ENCODE peak calls at places on chromosomes 5 and 9, in four cellular contexts. One of them, this sample, is unnamed.

GRCh38 chr5:118968925-118969375 is 19.4 kb downstream of the DTWD2 start:
- DNase-seq in stimulated activated naive CD4-positive, alpha-beta T cell: no peak
- DNase-seq in NAMALWA: no peak
- DNase-seq in activated naive CD4-positive, alpha-beta T cell treated with Interleukin-2 at 50 U/mL for 16 hours: no peak
- DNase-seq in this sample: no peak

GRCh38 chr9:73151653-73152382 is at the start of gene ANXA1:
- DNase-seq in NAMALWA: no peak
- DNase-seq in activated naive CD4-positive, alpha-beta T cell treated with Interleukin-2 at 50 U/mL for 16 hours: no peak
- DNase-seq in stimulated activated naive CD4-positive, alpha-beta T cell: peak
- DNase-seq in this sample: peak

GRCh38 chr5:152532714-152533113 is 127.6 kb upstream of the NMUR2 start:
- DNase-seq in NAMALWA: peak
- DNase-seq in stimulated activated naive CD4-positive, alpha-beta T cell: peak
- DNase-seq in activated naive CD4-positive, alpha-beta T cell treated with Interleukin-2 at 50 U/mL for 16 hours: no peak
- DNase-seq in this sample: peak

GRCh38 chr5:35468811-35469210 is 148.9 kb upstream of the SPEF2 start:
- DNase-seq in stimulated activated naive CD4-positive, alpha-beta T cell: no peak
- DNase-seq in activated naive CD4-positive, alpha-beta T cell treated with Interleukin-2 at 50 U/mL for 16 hours: no peak
- DNase-seq in NAMALWA: no peak
- DNase-seq in this sample: no peak

GRCh38 chr9:31394040-31394473 is 990.4 kb upstream of the ACO1 start:
- DNase-seq in NAMALWA: no peak
- DNase-seq in stimulated activated naive CD4-positive, alpha-beta T cell: no peak
- DNase-seq in activated naive CD4-positive, alpha-beta T cell treated with Interleukin-2 at 50 U/mL for 16 hours: no peak
- DNase-seq in this sample: no peak

GRCh38 chr9:292915-293314 is 78.2 kb downstream of the DOCK8 start:
- DNase-seq in NAMALWA: no peak
- DNase-seq in activated naive CD4-positive, alpha-beta T cell treated with Interleukin-2 at 50 U/mL for 16 hours: no peak
- DNase-seq in stimulated activated naive CD4-positive, alpha-beta T cell: no peak
- DNase-seq in this sample: no peak

GRCh38 chr5:41122459-41122858 is 51.3 kb upstream of the MROH2B start:
- DNase-seq in stimulated activated naive CD4-positive, alpha-beta T cell: no peak
- DNase-seq in NAMALWA: peak
- DNase-seq in activated naive CD4-positive, alpha-beta T cell treated with Interleukin-2 at 50 U/mL for 16 hours: no peak
- DNase-seq in this sample: no peak

GRCh38 chr5:99866740-99867139 is 668.4 kb upstream of the FAM174A start:
- DNase-seq in stimulated activated naive CD4-positive, alpha-beta T cell: no peak
- DNase-seq in NAMALWA: no peak
- DNase-seq in activated naive CD4-positive, alpha-beta T cell treated with Interleukin-2 at 50 U/mL for 16 hours: no peak
- DNase-seq in this sample: no peak

GRCh38 chr9:95316794-95317118 is 753 bp downstream of the FANCC start:
- DNase-seq in stimulated activated naive CD4-positive, alpha-beta T cell: no peak
- DNase-seq in NAMALWA: peak
- DNase-seq in activated naive CD4-positive, alpha-beta T cell treated with Interleukin-2 at 50 U/mL for 16 hours: no peak
- DNase-seq in this sample: peak

GRCh38 chr9:93667006-93667405 is 90.6 kb downstream of the PHF2 start:
- DNase-seq in NAMALWA: no peak
- DNase-seq in stimulated activated naive CD4-positive, alpha-beta T cell: no peak
- DNase-seq in activated naive CD4-positive, alpha-beta T cell treated with Interleukin-2 at 50 U/mL for 16 hours: no peak
- DNase-seq in this sample: no peak

GRCh38 chr5:374631-375335 is 53.3 kb downstream of the AHRR start:
- DNase-seq in activated naive CD4-positive, alpha-beta T cell treated with Interleukin-2 at 50 U/mL for 16 hours: no peak
- DNase-seq in stimulated activated naive CD4-positive, alpha-beta T cell: no peak
- DNase-seq in NAMALWA: no peak
- DNase-seq in this sample: no peak

GRCh38 chr9:128992995-128993394 is 35.1 kb downstream of the SH3GLB2 start:
- DNase-seq in activated naive CD4-positive, alpha-beta T cell treated with Interleukin-2 at 50 U/mL for 16 hours: no peak
- DNase-seq in NAMALWA: peak
- DNase-seq in stimulated activated naive CD4-positive, alpha-beta T cell: no peak
- DNase-seq in this sample: peak

GRCh38 chr5:84242286-84242685 is 142.4 kb downstream of the EDIL3 start:
- DNase-seq in activated naive CD4-positive, alpha-beta T cell treated with Interleukin-2 at 50 U/mL for 16 hours: no peak
- DNase-seq in NAMALWA: no peak
- DNase-seq in stimulated activated naive CD4-positive, alpha-beta T cell: no peak
- DNase-seq in this sample: no peak

GRCh38 chr5:151157426-151158286 is at the start of gene ANXA6:
- DNase-seq in activated naive CD4-positive, alpha-beta T cell treated with Interleukin-2 at 50 U/mL for 16 hours: peak
- DNase-seq in stimulated activated naive CD4-positive, alpha-beta T cell: peak
- DNase-seq in NAMALWA: peak
- DNase-seq in this sample: peak

GRCh38 chr5:68396722-68397121 is 181.2 kb downstream of the PIK3R1 start:
- DNase-seq in NAMALWA: no peak
- DNase-seq in stimulated activated naive CD4-positive, alpha-beta T cell: no peak
- DNase-seq in activated naive CD4-positive, alpha-beta T cell treated with Interleukin-2 at 50 U/mL for 16 hours: no peak
- DNase-seq in this sample: no peak

GRCh38 chr5:87127956-87128687 is 139.6 kb upstream of the RASA1 start:
- DNase-seq in NAMALWA: no peak
- DNase-seq in activated naive CD4-positive, alpha-beta T cell treated with Interleukin-2 at 50 U/mL for 16 hours: no peak
- DNase-seq in stimulated activated naive CD4-positive, alpha-beta T cell: peak
- DNase-seq in this sample: no peak

GRCh38 chr5:62082370-62082778 is 223.6 kb upstream of the KIF2A start:
- DNase-seq in NAMALWA: no peak
- DNase-seq in stimulated activated naive CD4-positive, alpha-beta T cell: no peak
- DNase-seq in activated naive CD4-positive, alpha-beta T cell treated with Interleukin-2 at 50 U/mL for 16 hours: no peak
- DNase-seq in this sample: no peak

GRCh38 chr5:53265043-53265442 is 155.5 kb upstream of the MOCS2 start:
- DNase-seq in stimulated activated naive CD4-positive, alpha-beta T cell: no peak
- DNase-seq in NAMALWA: no peak
- DNase-seq in activated naive CD4-positive, alpha-beta T cell treated with Interleukin-2 at 50 U/mL for 16 hours: no peak
- DNase-seq in this sample: no peak

GRCh38 chr9:79615038-79615437 is 43.3 kb downstream of the TLE4 start:
- DNase-seq in NAMALWA: no peak
- DNase-seq in activated naive CD4-positive, alpha-beta T cell treated with Interleukin-2 at 50 U/mL for 16 hours: no peak
- DNase-seq in stimulated activated naive CD4-positive, alpha-beta T cell: no peak
- DNase-seq in this sample: no peak

GRCh38 chr9:17824927-17825659 is 246.2 kb downstream of the SH3GL2 start:
- DNase-seq in stimulated activated naive CD4-positive, alpha-beta T cell: no peak
- DNase-seq in NAMALWA: no peak
- DNase-seq in activated naive CD4-positive, alpha-beta T cell treated with Interleukin-2 at 50 U/mL for 16 hours: no peak
- DNase-seq in this sample: no peak

GRCh38 chr9:107778666-107779065 is 289.1 kb upstream of the KLF4 start:
- DNase-seq in NAMALWA: no peak
- DNase-seq in activated naive CD4-positive, alpha-beta T cell treated with Interleukin-2 at 50 U/mL for 16 hours: no peak
- DNase-seq in stimulated activated naive CD4-positive, alpha-beta T cell: no peak
- DNase-seq in this sample: no peak

GRCh38 chr5:2916076-2916682 is 164.7 kb upstream of the IRX2 start:
- DNase-seq in NAMALWA: no peak
- DNase-seq in stimulated activated naive CD4-positive, alpha-beta T cell: no peak
- DNase-seq in activated naive CD4-positive, alpha-beta T cell treated with Interleukin-2 at 50 U/mL for 16 hours: no peak
- DNase-seq in this sample: no peak

GRCh38 chr5:14946813-14947640 is 75.4 kb upstream of the ANKH start:
- DNase-seq in NAMALWA: peak
- DNase-seq in activated naive CD4-positive, alpha-beta T cell treated with Interleukin-2 at 50 U/mL for 16 hours: peak
- DNase-seq in stimulated activated naive CD4-positive, alpha-beta T cell: peak
- DNase-seq in this sample: peak

GRCh38 chr9:131618071-131618479 is 72.8 kb downstream of the PRRT1B start:
- DNase-seq in NAMALWA: no peak
- DNase-seq in stimulated activated naive CD4-positive, alpha-beta T cell: no peak
- DNase-seq in activated naive CD4-positive, alpha-beta T cell treated with Interleukin-2 at 50 U/mL for 16 hours: no peak
- DNase-seq in this sample: no peak

GRCh38 chr5:65818592-65818991 is 96.6 kb downstream of the NLN start:
- DNase-seq in stimulated activated naive CD4-positive, alpha-beta T cell: no peak
- DNase-seq in NAMALWA: no peak
- DNase-seq in activated naive CD4-positive, alpha-beta T cell treated with Interleukin-2 at 50 U/mL for 16 hours: no peak
- DNase-seq in this sample: no peak

GRCh38 chr9:5976668-5977397 is 38.6 kb downstream of the RANBP6 start:
- DNase-seq in NAMALWA: no peak
- DNase-seq in activated naive CD4-positive, alpha-beta T cell treated with Interleukin-2 at 50 U/mL for 16 hours: no peak
- DNase-seq in stimulated activated naive CD4-positive, alpha-beta T cell: no peak
- DNase-seq in this sample: no peak

GRCh38 chr9:21831841-21832509 is 29.5 kb downstream of the MTAP start:
- DNase-seq in activated naive CD4-positive, alpha-beta T cell treated with Interleukin-2 at 50 U/mL for 16 hours: peak
- DNase-seq in stimulated activated naive CD4-positive, alpha-beta T cell: no peak
- DNase-seq in NAMALWA: peak
- DNase-seq in this sample: no peak

GRCh38 chr5:93394301-93394700 is 186.7 kb downstream of the NR2F1-AS1 start:
- DNase-seq in stimulated activated naive CD4-positive, alpha-beta T cell: no peak
- DNase-seq in activated naive CD4-positive, alpha-beta T cell treated with Interleukin-2 at 50 U/mL for 16 hours: no peak
- DNase-seq in NAMALWA: no peak
- DNase-seq in this sample: no peak

This sample was measured in Kasumi-1.